ENCODE peak calls at places on chromosomes 13 and 19, in five cellular contexts. A is posterior cingulate gyrus, E is cardiac fibroblast, T is DMS153, D is epithelial cell of esophagus. C is an unnamed sample.

GRCh38 chr13:102558029-102558428 is 38.8 kb upstream of the TPP2 start:
- DNase-seq in A (no peak), E (no peak), T (no peak), D (no peak), C (no peak)

GRCh38 chr13:35987572-35988513 is 143.3 kb downstream of the DCLK1 start:
- DNase-seq in A (peak; percentile 80), E (no peak), T (no peak), D (no peak), C (peak; percentile 56)

GRCh38 chr19:10079031-10079453 is 7.1 kb upstream of the SHFL start:
- DNase-seq in A (no peak), E (no peak), T (no peak), D (no peak), C (no peak)

GRCh38 chr13:107866007-107866665 is 349.2 kb downstream of the LIG4 start:
- DNase-seq in A (peak; percentile 90), E (peak; percentile 11), T (peak; percentile 51), D (no peak), C (peak; percentile 57)

GRCh38 chr13:77891486-77891885 is 27.1 kb downstream of the EDNRB start:
- DNase-seq in A (no peak), E (no peak), T (no peak), D (no peak), C (no peak)

GRCh38 chr13:33931397-33931987 is 113.5 kb downstream of the RFC3 start:
- DNase-seq in A (no peak), E (peak; percentile 74), T (peak; percentile 28), D (peak; percentile 58), C (peak; percentile 24)

GRCh38 chr13:31421756-31422155 is 222.0 kb downstream of the B3GLCT start:
- DNase-seq in A (no peak), E (no peak), T (no peak), D (no peak), C (no peak)

GRCh38 chr13:48156466-48156865 is 61.6 kb upstream of the MED4 start:
- DNase-seq in A (no peak), E (no peak), T (no peak), D (peak; percentile 79), C (no peak)